ENCODE peak calls at places on chromosomes 2 and 18, in seven cellular contexts. X is heart right ventricle, C is lower leg skin, K is PC-3, L is AG09319, Q is mesothelial cell of epicardium, Y is testis. V is an unnamed sample.

GRCh38 chr18:6660334-6660733 is 69.2 kb upstream of the ARHGAP28 start:
- DNase-seq in L (no peak), C (no peak), X (no peak), K (no peak), Q (no peak), Y (peak), V (no peak)

GRCh38 chr2:437772-438393 is 150.0 kb upstream of the ALKAL2 start:
- DNase-seq in Q (no peak), C (no peak), Y (no peak), K (peak), L (no peak), X (no peak), V (no peak)

GRCh38 chr2:142840438-142840837 is 37.0 kb upstream of the KYNU start:
- DNase-seq in L (no peak), C (no peak), X (no peak), K (no peak), Y (no peak), Q (no peak), V (no peak)

GRCh38 chr2:13481201-13481600 is 764.5 kb downstream of the TRIB2 start:
- DNase-seq in C (no peak), K (peak), Q (no peak), X (no peak), Y (no peak), L (no peak), V (no peak)

GRCh38 chr18:27363918-27364317 is 178.8 kb upstream of the CHST9 start:
- DNase-seq in K (peak), Q (no peak), C (no peak), L (no peak), X (no peak), Y (no peak), V (no peak)

GRCh38 chr18:48026216-48026615 is 95.8 kb upstream of the SMAD2 start:
- DNase-seq in X (no peak), L (no peak), Q (no peak), K (no peak), C (peak), Y (no peak), V (no peak)

GRCh38 chr2:68466361-68466777 is 725 bp downstream of the FBXO48 start:
- DNase-seq in Y (peak), K (peak), X (no peak), C (no peak), L (no peak), Q (no peak), V (no peak)

GRCh38 chr18:12989397-12990127 is 1.6 kb upstream of the CEP192 start:
- DNase-seq in Q (no peak), K (no peak), Y (no peak), L (no peak), X (no peak), C (no peak), V (no peak)

GRCh38 chr2:240601061-240601830 is 14.7 kb downstream of the CAPN10 start:
- DNase-seq in Y (no peak), K (no peak), L (no peak), X (peak), C (peak), Q (peak), V (no peak)

GRCh38 chr2:239226677-239227076 is 174.1 kb downstream of the HDAC4 start:
- DNase-seq in C (peak), Q (no peak), Y (no peak), L (no peak), K (no peak), X (no peak), V (no peak)

GRCh38 chr2:223101340-223102039 is 49.5 kb downstream of the KCNE4 start:
- DNase-seq in K (peak), Q (no peak), C (no peak), X (no peak), L (no peak), Y (no peak), V (peak)

GRCh38 chr2:169965495-169965894 is 138.2 kb downstream of the UBR3 start:
- DNase-seq in X (no peak), Y (no peak), Q (no peak), L (no peak), C (no peak), K (no peak), V (no peak)

GRCh38 chr2:203340791-203341487 is 12.7 kb downstream of the ABI2 start:
- DNase-seq in Q (no peak), L (peak), K (peak), Y (no peak), X (no peak), C (no peak), V (no peak)

GRCh38 chr2:223649941-223650530 is 47.9 kb upstream of the SCG2 start:
- DNase-seq in Q (no peak), K (no peak), X (no peak), L (no peak), C (no peak), Y (no peak), V (no peak)

GRCh38 chr18:3448845-3449701 is 899 bp upstream of the TGIF1 start:
- DNase-seq in Q (peak), Y (peak), X (peak), C (peak), K (peak), L (peak), V (peak)

GRCh38 chr2:104568247-104568646 is 285.7 kb upstream of the POU3F3 start:
- DNase-seq in K (no peak), X (no peak), L (no peak), Q (no peak), Y (no peak), C (no peak), V (no peak)

GRCh38 chr2:110853516-110853915 is 121.1 kb downstream of the ACOXL start:
- DNase-seq in Y (peak), Q (no peak), K (peak), C (no peak), X (no peak), L (no peak), V (no peak)

GRCh38 chr2:219073413-219074129 is 12.8 kb upstream of the IHH start:
- DNase-seq in L (peak), C (peak), K (peak), Q (no peak), X (no peak), Y (peak), V (no peak)
- TF ChIP-seq CTCF in L (peak), C (no peak), K (peak), Q (peak), X (peak), Y (no peak), V (peak)

GRCh38 chr18:33114749-33115148 is 325.8 kb downstream of the CCDC178 start:
- DNase-seq in Y (no peak), C (no peak), K (no peak), X (no peak), Q (no peak), L (no peak), V (no peak)

GRCh38 chr18:33116376-33116775 is 324.1 kb downstream of the CCDC178 start:
- DNase-seq in K (peak), X (no peak), Q (no peak), C (no peak), Y (no peak), L (no peak), V (no peak)

GRCh38 chr18:33113421-33113820 is 327.1 kb downstream of the CCDC178 start:
- DNase-seq in Y (no peak), Q (no peak), X (no peak), K (no peak), L (no peak), C (no peak), V (no peak)

GRCh38 chr18:33115476-33115875 is 325.0 kb downstream of the CCDC178 start:
- DNase-seq in L (no peak), X (no peak), C (no peak), K (no peak), Y (no peak), Q (no peak), V (no peak)

DNA sequence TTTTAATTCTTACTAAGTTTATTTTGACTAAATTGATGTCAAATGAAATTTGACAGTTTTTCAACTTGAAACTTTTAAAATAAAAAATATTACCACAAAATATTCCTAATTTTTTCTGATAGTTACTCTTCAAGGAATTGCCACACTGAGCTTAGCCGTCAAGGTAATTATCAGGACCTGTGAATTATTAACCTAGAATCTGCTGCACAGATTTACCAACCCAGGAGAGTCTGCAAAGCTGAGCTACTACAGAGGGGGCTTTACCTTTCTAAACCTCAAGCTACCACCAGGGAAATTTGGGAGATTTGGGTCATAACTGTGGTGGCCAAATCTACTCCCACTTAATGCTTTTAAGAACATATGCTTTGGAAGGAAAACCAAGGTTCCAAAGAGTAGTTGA is 324.6 kb downstream of the CCDC178 start:
- DNase-seq in Y (no peak), L (no peak), K (no peak), C (no peak), Q (no peak), X (no peak), V (no peak)
- TF ChIP-seq CTCF in Y (no peak), L (no peak), K (no peak), C (no peak), Q (no peak), X (no peak), V (no peak)

GRCh38 chr18:68469049-68469625 is 245.8 kb downstream of the TMX3 start:
- DNase-seq in Q (no peak), K (no peak), C (no peak), Y (no peak), L (no peak), X (no peak), V (no peak)
- TF ChIP-seq CTCF in Q (no peak), K (no peak), C (no peak), Y (no peak), L (no peak), X (no peak), V (no peak)

GRCh38 chr2:27303093-27304025 is 4.9 kb downstream of the UCN start:
- DNase-seq in L (peak), Q (no peak), X (peak), Y (peak), C (no peak), K (peak), V (no peak)

GRCh38 chr2:27306657-27307544 is 1.3 kb downstream of the UCN start:
- DNase-seq in K (no peak), C (no peak), Y (no peak), Q (no peak), X (no peak), L (no peak), V (no peak)

GRCh38 chr2:27305516-27305915 is 2.7 kb downstream of the UCN start:
- DNase-seq in Y (no peak), X (no peak), Q (no peak), L (no peak), K (no peak), C (no peak), V (no peak)

GRCh38 chr2:27306136-27306535 is 2.1 kb downstream of the UCN start:
- DNase-seq in Q (no peak), L (no peak), Y (no peak), C (no peak), K (no peak), X (no peak), V (no peak)

GRCh38 chr2:27304488-27305240 is 3.6 kb downstream of the UCN start:
- DNase-seq in L (no peak), K (no peak), C (no peak), X (no peak), Q (no peak), Y (no peak), V (no peak)
- TF ChIP-seq CTCF in L (no peak), K (no peak), C (no peak), X (no peak), Q (no peak), Y (no peak), V (no peak)

GRCh38 chr2:48725696-48726494 is 29.6 kb downstream of the LHCGR start:
- DNase-seq in C (no peak), X (no peak), K (peak), L (no peak), Q (no peak), Y (no peak), V (no peak)
- TF ChIP-seq CTCF in C (no peak), X (no peak), K (no peak), L (no peak), Q (no peak), Y (no peak), V (no peak)

DNA sequence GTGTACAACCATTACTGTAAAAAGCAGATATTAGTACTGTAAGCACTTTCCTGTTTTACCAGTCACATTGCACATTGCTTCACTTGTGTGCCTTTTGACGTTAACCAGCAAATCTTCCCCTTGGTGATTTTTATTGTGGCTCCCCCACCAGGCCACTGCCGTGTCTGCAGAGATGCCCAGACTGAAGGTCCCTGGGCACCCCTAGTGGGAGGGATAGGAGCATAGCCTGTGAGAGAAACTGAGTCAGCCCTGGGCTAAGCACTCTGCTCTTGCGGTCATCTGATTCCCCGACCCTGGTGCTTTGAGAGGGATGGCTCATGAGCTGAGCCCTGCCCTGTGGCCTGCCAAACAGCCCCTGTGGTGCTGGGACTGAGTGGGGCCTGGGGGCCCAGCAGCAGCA is 73.4 kb downstream of the INPP4A start:
- DNase-seq in Y (peak), Q (no peak), C (no peak), K (peak), L (no peak), X (peak), V (no peak)
- TF ChIP-seq CTCF in Y (no peak), Q (no peak), C (no peak), K (peak), L (no peak), X (no peak), V (peak)

V was measured in progenitor cell of endocrine pancreas.